ENCODE peak calls at places on chromosome 14, in six cellular contexts. G is HCT116, W is HepG2, R is SK-N-SH, S is H1, E is K562. I is an unnamed sample.

GRCh38 chr14:53847057-53847456 is 109.6 kb downstream of the BMP4 start:
- DNase-seq in G (no peak), W (no peak), R (no peak), S (no peak), E (no peak), I (no peak)

GRCh38 chr14:106209745-106210144 is 683.4 kb downstream of the TMEM121 start:
- DNase-seq in G (no peak), W (no peak), R (no peak), S (no peak), E (no peak), I (no peak)

GRCh38 chr14:65204056-65204455 is 101.7 kb upstream of the MAX start:
- DNase-seq in G (no peak), W (no peak), R (no peak), S (no peak), E (no peak), I (no peak)

GRCh38 chr14:74792249-74793039 is 29.3 kb downstream of the YLPM1 start:
- DNase-seq in G (no peak), W (no peak), R (no peak), S (no peak), E (no peak), I (no peak)

GRCh38 chr14:90703841-90704240 is 112.4 kb downstream of the TTC7B start:
- DNase-seq in G (no peak), W (no peak), R (no peak), S (no peak), E (no peak), I (no peak)

GRCh38 chr14:70981005-70981952 is 74.0 kb downstream of the PCNX1 start:
- DNase-seq in G (no peak), W (no peak), R (no peak), S (no peak), E (no peak), I (no peak)

GRCh38 chr14:92951912-92952471 is 29.0 kb downstream of the CHGA start:
- DNase-seq in G (peak), W (peak), R (peak), S (peak), E (peak), I (no peak)

GRCh38 chr14:61076531-61076930 is 95.5 kb downstream of the SLC38A6 start:
- DNase-seq in G (no peak), W (peak), R (no peak), S (no peak), E (no peak), I (no peak)

GRCh38 chr14:71856199-71856919 is 75.9 kb upstream of the RGS6 start:
- DNase-seq in G (no peak), W (no peak), R (no peak), S (no peak), E (peak), I (no peak)

GRCh38 chr14:101489092-101489760 is 72.1 kb upstream of the DIO3 start:
- DNase-seq in G (no peak), W (peak), R (no peak), S (no peak), E (no peak), I (no peak)

GRCh38 chr14:71388336-71388735 is 481.1 kb downstream of the PCNX1 start:
- DNase-seq in G (no peak), W (no peak), R (no peak), S (no peak), E (no peak), I (peak)

GRCh38 chr14:22518073-22518472 is 71.0 kb downstream of the DAD1 start:
- DNase-seq in G (no peak), W (no peak), R (no peak), S (no peak), E (no peak), I (no peak)

GRCh38 chr14:89108608-89109007 is 284.2 kb downstream of the TTC8 start:
- DNase-seq in G (no peak), W (no peak), R (no peak), S (no peak), E (no peak), I (no peak)

GRCh38 chr14:54447231-54447692 is 6.1 kb upstream of the CNIH1 start:
- DNase-seq in G (no peak), W (peak), R (no peak), S (no peak), E (no peak), I (no peak)

GRCh38 chr14:83583201-83583600 is 1946.7 kb upstream of the FLRT2 start:
- DNase-seq in G (no peak), W (no peak), R (no peak), S (no peak), E (no peak), I (no peak)

GRCh38 chr14:101827286-101827685 is 65.8 kb downstream of the PPP2R5C start:
- DNase-seq in G (no peak), W (no peak), R (no peak), S (no peak), E (no peak), I (no peak)

GRCh38 chr14:96167224-96168148 is 37.2 kb upstream of the BDKRB2 start:
- DNase-seq in G (no peak), W (no peak), R (no peak), S (no peak), E (no peak), I (no peak)

GRCh38 chr14:91117960-91118359 is 4.1 kb downstream of the DGLUCY start:
- DNase-seq in G (no peak), W (no peak), R (no peak), S (no peak), E (no peak), I (no peak)

GRCh38 chr14:80698974-80699373 is 242.6 kb downstream of the CEP128 start:
- DNase-seq in G (no peak), W (no peak), R (no peak), S (no peak), E (no peak), I (no peak)

GRCh38 chr14:93104961-93105360 is 10.8 kb downstream of the ITPK1 start:
- DNase-seq in G (no peak), W (peak), R (no peak), S (no peak), E (no peak), I (no peak)

GRCh38 chr14:34782031-34782430 is 67.6 kb upstream of the CFL2 start:
- DNase-seq in G (no peak), W (no peak), R (no peak), S (no peak), E (no peak), I (no peak)

GRCh38 chr14:26204954-26205479 is 392.8 kb downstream of the NOVA1 start:
- DNase-seq in G (no peak), W (no peak), R (peak), S (no peak), E (no peak), I (no peak)

GRCh38 chr14:89215166-89215940 is 201.7 kb downstream of the FOXN3 start:
- DNase-seq in G (no peak), W (no peak), R (no peak), S (no peak), E (no peak), I (no peak)

GRCh38 chr14:105665247-105665950 is 139.0 kb downstream of the TMEM121 start:
- DNase-seq in G (no peak), W (no peak), R (no peak), S (no peak), E (no peak), I (no peak)

GRCh38 chr14:90554341-90554740 is 157.5 kb downstream of the CALM1 start:
- DNase-seq in G (no peak), W (no peak), R (no peak), S (no peak), E (no peak), I (no peak)

GRCh38 chr14:89121961-89122675 is 294.9 kb downstream of the FOXN3 start:
- DNase-seq in G (no peak), W (no peak), R (no peak), S (no peak), E (no peak), I (no peak)

DNA sequence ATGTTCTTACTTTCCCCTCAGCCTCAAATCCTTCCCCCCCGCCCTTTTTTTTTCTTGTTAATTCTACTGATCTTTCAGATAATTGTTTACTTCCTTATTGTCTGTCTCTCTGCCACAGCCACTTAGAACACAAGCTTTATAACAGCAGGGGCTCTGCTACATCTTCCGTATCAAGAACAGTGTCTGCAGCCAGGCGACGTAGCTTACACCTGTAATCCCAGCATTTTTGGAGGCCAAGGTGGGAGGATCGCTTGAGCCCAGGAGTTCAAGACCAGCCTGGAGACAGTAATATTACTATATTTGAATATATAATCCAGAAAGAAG is 5.4 kb downstream of the SOS2 start:
- DNase-seq in G (no peak), W (no peak), R (no peak), S (no peak), E (no peak), I (no peak)
- H3K4me3 ChIP-seq in G (no peak), W (no peak), R (peak), S (no peak), E (no peak), I (no peak)

DNA sequence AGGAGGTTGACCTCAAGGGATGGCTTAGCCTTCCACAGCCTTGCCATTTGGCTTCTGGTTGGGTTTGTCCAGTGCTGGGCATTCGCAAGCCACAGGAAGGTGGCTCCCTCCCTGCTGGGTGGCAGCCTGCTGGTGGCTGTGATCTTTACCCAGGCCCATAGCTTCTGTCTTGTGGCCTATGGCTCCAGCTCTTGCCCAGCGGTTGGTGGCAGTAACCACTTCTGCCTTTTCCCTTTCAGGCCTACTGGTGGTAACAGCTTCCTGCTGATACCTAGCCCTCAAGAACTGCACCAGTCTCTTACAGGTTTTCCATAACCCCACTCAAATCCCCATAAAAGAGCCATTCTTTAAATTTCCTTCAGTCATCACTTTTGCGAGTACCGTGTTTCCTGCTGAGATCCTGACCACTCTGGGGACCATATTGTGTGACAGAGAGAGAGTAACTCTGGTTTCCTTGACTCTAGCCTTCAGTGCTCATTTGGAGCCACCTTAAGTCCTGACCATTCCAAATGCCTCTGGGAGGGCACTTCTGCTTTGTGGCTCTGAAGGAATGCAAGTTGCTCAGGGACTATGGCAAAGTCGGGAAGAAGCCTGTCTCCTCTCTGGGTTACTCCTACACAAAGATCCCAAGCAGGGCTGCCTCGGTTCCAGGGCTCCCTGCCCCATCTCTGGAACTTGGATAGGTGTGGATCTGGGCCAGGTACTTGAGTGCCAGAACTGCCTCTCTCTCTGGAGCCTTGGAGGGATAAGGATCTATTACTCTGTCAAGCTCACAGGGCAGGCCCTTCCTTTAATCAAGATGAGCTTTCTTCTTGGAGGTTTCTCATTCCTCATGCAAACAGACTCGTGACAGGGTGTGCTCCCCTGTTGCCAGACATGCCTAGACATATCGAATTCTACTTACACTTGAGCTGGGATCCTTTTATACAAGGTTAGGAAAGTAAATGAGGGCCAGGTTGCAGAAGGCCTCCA is 2.9 kb upstream of the NYNRIN start:
- DNase-seq in G (no peak), W (no peak), R (no peak), S (no peak), E (no peak), I (no peak)
- TF ChIP-seq POLR2AphosphoS5 in G (no peak), W (no peak), R (no peak), S (no peak), E (no peak), I (no peak)

DNA sequence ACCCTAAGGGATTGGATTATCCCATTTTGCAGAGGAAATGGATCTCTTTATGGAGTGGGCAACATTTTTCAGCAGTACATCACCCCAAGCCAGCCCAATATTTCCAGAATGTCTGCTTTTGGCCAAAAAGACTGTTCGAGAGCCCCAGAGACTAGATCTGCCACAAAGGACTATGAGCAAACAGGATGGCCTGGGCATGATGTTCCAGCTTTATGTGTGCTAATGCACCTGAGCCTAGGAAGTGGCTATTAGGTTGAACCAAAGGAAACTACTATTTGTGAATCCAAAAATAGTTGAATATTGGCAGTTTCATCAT is 14.8 kb upstream of the PNMA1 start:
- DNase-seq in G (no peak), W (no peak), R (no peak), S (no peak), E (no peak), I (no peak)
- H3K9ac ChIP-seq in G (no peak), W (no peak), R (no peak), S (no peak), E (no peak), I (no peak)

GRCh38 chr14:104460920-104461651 is 118.5 kb upstream of the C14orf180 start:
- DNase-seq in G (no peak), W (no peak), R (peak), S (no peak), E (no peak), I (no peak)
- H3K4me3 ChIP-seq in G (no peak), W (no peak), R (no peak), S (no peak), E (no peak), I (no peak)

GRCh38 chr14:68346540-68347232 is 446.2 kb downstream of the ZFP36L1 start:
- DNase-seq in G (no peak), W (no peak), R (no peak), S (no peak), E (no peak), I (no peak)

GRCh38 chr14:68345738-68346137 is 447.1 kb downstream of the ZFP36L1 start:
- DNase-seq in G (no peak), W (no peak), R (no peak), S (no peak), E (no peak), I (no peak)

GRCh38 chr14:68355415-68355814 is 437.5 kb downstream of the ZFP36L1 start:
- DNase-seq in G (no peak), W (no peak), R (no peak), S (no peak), E (no peak), I (no peak)

GRCh38 chr14:68349900-68350323 is 443.0 kb downstream of the ZFP36L1 start:
- DNase-seq in G (no peak), W (peak), R (no peak), S (no peak), E (no peak), I (peak)
- TF ChIP-seq POLR2AphosphoS5 in G (no peak), W (no peak), R (no peak), S (no peak), E (no peak), I (peak)

GRCh38 chr14:99808515-99808914 is 15.3 kb downstream of the EML1 start:
- DNase-seq in G (no peak), W (no peak), R (no peak), S (no peak), E (no peak), I (no peak)
- H3K9ac ChIP-seq in G (no peak), W (no peak), R (no peak), S (no peak), E (no peak), I (no peak)